ENCODE peak calls at places on chromosomes 7 and 10, in four cellular contexts. G is heart right ventricle; U is CD8-positive, alpha-beta memory T cell; R is psoas muscle. E is an unnamed sample.

GRCh38 chr10:103238506-103239252 is 7.0 kb upstream of the RPEL1 start:
- DNase-seq in U (no peak), R (no peak), G (no peak), E (no peak)

GRCh38 chr7:134599371-134599770 is 47.3 kb upstream of the BPGM start:
- DNase-seq in G (peak; percentile 17), U (no peak), R (no peak), E (no peak)

GRCh38 chr10:8349610-8350249 is 295.2 kb downstream of the GATA3 start:
- DNase-seq in U (no peak), R (no peak), G (no peak), E (no peak)

GRCh38 chr7:100897111-100897608 is 1.5 kb upstream of the ACHE start:
- DNase-seq in U (no peak), G (peak; percentile 60), R (peak; percentile 75), E (no peak)

GRCh38 chr7:100893910-100894763 is 1.6 kb downstream of the ACHE start:
- DNase-seq in U (no peak), R (peak; percentile 23), G (no peak), E (no peak)

GRCh38 chr10:3185386-3185785 is 12.8 kb upstream of the PITRM1 start:
- DNase-seq in U (no peak), R (no peak), G (no peak), E (no peak)

GRCh38 chr7:131330299-131330698 is 2.6 kb downstream of the MKLN1 start:
- DNase-seq in G (no peak), U (no peak), R (no peak), E (no peak)

GRCh38 chr10:132808247-132808567 is 22.3 kb upstream of the NKX6-2 start:
- DNase-seq in U (no peak), R (no peak), G (no peak), E (no peak)

GRCh38 chr7:74061840-74062539 is 21.6 kb upstream of the LIMK1 start:
- DNase-seq in U (peak; percentile 81), R (peak; percentile 84), G (peak; percentile 78), E (peak; percentile 94)

GRCh38 chr10:21314234-21314633 is 211.2 kb downstream of the SKIDA1 start:
- DNase-seq in U (no peak), G (no peak), R (no peak), E (no peak)

GRCh38 chr10:46514431-46514861 is 42.0 kb downstream of the GPRIN2 start:
- DNase-seq in G (no peak), R (no peak), U (no peak), E (no peak)

GRCh38 chr10:99528256-99528866 is 4.4 kb upstream of the NKX2-3 start:
- DNase-seq in R (no peak), G (no peak), U (no peak), E (no peak)

GRCh38 chr10:28326516-28327493 is 23.9 kb upstream of the MPP7 start:
- DNase-seq in U (no peak), R (no peak), G (peak; percentile 20), E (peak; percentile 58)

GRCh38 chr7:19561121-19561805 is 147.6 kb downstream of the POLR1F start:
- DNase-seq in G (no peak), U (no peak), R (no peak), E (no peak)

GRCh38 chr10:96673318-96674099 is 46.8 kb downstream of the PIK3AP1 start:
- DNase-seq in U (peak; percentile 15), G (no peak), R (no peak), E (peak; percentile 73)

GRCh38 chr10:27479016-27479415 is 25.1 kb upstream of the RAB18 start:
- DNase-seq in G (no peak), R (no peak), U (no peak), E (no peak)

GRCh38 chr7:26224359-26224758 is 22.8 kb downstream of the CBX3 start:
- DNase-seq in R (no peak), U (no peak), G (no peak), E (no peak)

GRCh38 chr7:157940497-157940896 is 603.7 kb downstream of the DNAJB6 start:
- DNase-seq in R (no peak), G (no peak), U (no peak), E (no peak)

GRCh38 chr10:5550621-5551530 is 26.1 kb downstream of the CALML3 start:
- DNase-seq in R (peak; percentile 7), G (no peak), U (no peak), E (peak; percentile 43)

GRCh38 chr7:123747089-123747488 is 1.7 kb downstream of the WASL start:
- DNase-seq in U (no peak), R (no peak), G (no peak), E (no peak)

GRCh38 chr10:6050801-6051445 is 11.2 kb downstream of the IL2RA start:
- DNase-seq in G (peak; percentile 55), R (peak; percentile 58), U (peak; percentile 95), E (peak; percentile 81)

GRCh38 chr7:99314504-99314903 is 11.2 kb upstream of the ARPC1A start:
- DNase-seq in G (no peak), R (no peak), U (no peak), E (no peak)

GRCh38 chr10:34816067-34817002 is 1.2 kb upstream of the PARD3 start:
- DNase-seq in R (no peak), G (no peak), U (no peak), E (no peak)

GRCh38 chr7:87420173-87420572 is 55.3 kb downstream of the ABCB4 start:
- DNase-seq in U (no peak), G (no peak), R (no peak), E (no peak)

GRCh38 chr10:102629661-102630614 is 14.3 kb upstream of the TRIM8 start:
- DNase-seq in G (no peak), R (peak; percentile 11), U (no peak), E (peak; percentile 73)

GRCh38 chr7:8125680-8126444 is 136.1 kb downstream of the ICA1 start:
- DNase-seq in R (no peak), U (peak; percentile 89), G (no peak), E (peak; percentile 65)

GRCh38 chr10:72328829-72329204 is 25.9 kb downstream of the DNAJB12 start:
- DNase-seq in G (no peak), R (no peak), U (no peak), E (no peak)

GRCh38 chr10:67770537-67770936 is 67.5 kb downstream of the DNAJC12 start:
- DNase-seq in G (no peak), R (no peak), U (no peak), E (no peak)

GRCh38 chr7:28999421-28999820 is 41.3 kb upstream of the TRIL start:
- DNase-seq in U (no peak), G (no peak), R (no peak), E (no peak)

GRCh38 chr7:92634924-92635519 is 44.8 kb upstream of the FAM133B start:
- DNase-seq in U (no peak), R (no peak), G (no peak), E (no peak)

GRCh38 chr7:123727071-123727837 is 21.5 kb downstream of the WASL start:
- DNase-seq in G (no peak), U (no peak), R (no peak), E (no peak)

GRCh38 chr7:80133361-80134104 is 1.1 kb upstream of the GNAI1 start:
- DNase-seq in R (no peak), G (no peak), U (no peak), E (no peak)

GRCh38 chr10:70493660-70494234 is 15.2 kb downstream of the PALD1 start:
- DNase-seq in R (no peak), G (no peak), U (no peak), E (no peak)

DNA sequence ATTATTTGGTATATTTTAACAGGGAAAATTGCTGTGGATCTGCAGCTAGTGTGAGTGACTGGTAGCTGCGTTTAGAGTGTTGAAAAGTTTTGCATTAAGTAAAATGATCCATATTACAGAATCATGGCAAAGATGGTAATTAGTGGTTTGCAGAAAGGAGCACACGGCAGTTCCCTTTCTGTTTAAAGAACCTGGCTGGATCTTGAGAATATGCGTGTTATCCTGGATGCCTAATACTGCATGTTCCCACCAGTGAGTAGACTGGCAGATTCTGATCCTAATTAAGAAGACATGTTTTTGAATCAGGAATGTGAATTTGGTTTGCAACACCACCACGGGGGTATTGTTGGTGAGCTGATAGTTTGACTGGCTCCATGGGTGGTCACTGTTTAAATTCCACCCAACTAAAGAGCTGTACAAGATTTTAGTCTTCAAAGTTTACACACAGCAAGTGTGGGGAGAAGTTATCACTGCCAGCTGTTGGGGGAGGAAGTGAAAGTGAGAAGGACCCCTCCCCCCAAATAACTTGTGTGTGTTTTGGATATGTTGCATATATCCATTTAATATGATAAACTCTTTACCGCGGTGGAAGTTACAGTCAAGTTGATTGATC is 5.6 kb downstream of the RBM20 start:
- DNase-seq in U (no peak), G (no peak), R (no peak), E (no peak)
- H3K4me1 ChIP-seq in U (peaks cover 4% of the 10 kb centered on the region), G (peaks cover 40% of the 10 kb centered on the region), R (peaks cover 80% of the 10 kb centered on the region), E (peaks cover 6% of the 10 kb centered on the region)

GRCh38 chr10:114323023-114323422 is 81.3 kb downstream of the AFAP1L2 start:
- DNase-seq in R (no peak), U (no peak), G (no peak), E (no peak)
- H3K27me3 ChIP-seq in R (no peaks in the 10 kb centered on the region), U (no peaks in the 10 kb centered on the region), G (no peaks in the 10 kb centered on the region), E (no peaks in the 10 kb centered on the region)

GRCh38 chr10:31944071-31944433 is 15.4 kb upstream of the ARHGAP12 start:
- DNase-seq in G (no peak), U (no peak), R (no peak), E (no peak)
- H3K27ac ChIP-seq in G (no peak overlapping the region), U (no peak overlapping the region), R (no peak overlapping the region), E (no peak overlapping the region)

DNA sequence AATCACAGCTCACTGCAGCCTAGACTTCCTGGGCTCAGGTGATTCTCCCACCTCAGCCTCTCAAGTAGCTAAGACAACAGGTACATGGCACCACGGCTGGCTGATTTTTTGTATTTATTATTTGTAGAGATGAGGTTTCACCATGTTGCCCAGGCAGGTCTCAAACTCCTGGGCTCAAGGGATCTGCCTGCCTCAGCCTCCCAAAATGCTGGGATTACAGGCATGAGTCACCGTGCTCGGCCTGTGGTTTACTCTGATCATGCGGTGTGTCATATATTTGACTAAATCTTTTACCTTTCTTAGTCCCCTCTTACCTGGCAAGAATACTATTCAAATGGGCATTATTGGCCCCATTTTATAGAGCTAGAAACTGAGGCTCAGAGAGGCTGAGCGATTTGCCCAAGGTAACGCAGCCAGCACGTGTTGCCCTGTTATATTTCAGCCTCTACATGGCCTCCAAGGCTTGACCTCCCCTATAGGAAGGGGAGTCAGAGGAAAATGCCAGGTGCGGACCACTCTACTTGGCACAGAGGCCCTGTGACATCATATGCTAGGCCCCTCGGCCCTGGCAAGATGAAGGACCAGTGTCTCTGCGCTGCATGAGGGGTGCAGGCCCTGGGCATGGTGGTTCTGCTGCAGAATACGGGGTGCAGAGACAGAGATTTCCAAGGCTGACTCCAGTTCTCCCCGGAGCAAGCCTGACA is 8.2 kb downstream of the ZCCHC24 start:
- DNase-seq in G (no peak), U (no peak), R (no peak), E (no peak)
- H3K4me1 ChIP-seq in G (peaks cover 98% of the 10 kb centered on the region), U (no peaks in the 10 kb centered on the region), R (peaks cover 95% of the 10 kb centered on the region), E (no peaks in the 10 kb centered on the region)

GRCh38 chr7:155591055-155591750 is 44.8 kb upstream of the CNPY1 start:
- DNase-seq in R (no peak), G (no peak), U (no peak), E (no peak)

GRCh38 chr7:155597753-155598140 is 46.7 kb upstream of the RBM33 start:
- DNase-seq in U (no peak), R (no peak), G (no peak), E (no peak)

GRCh38 chr7:155593455-155594162 is 47.2 kb upstream of the CNPY1 start:
- DNase-seq in G (no peak), R (no peak), U (no peak), E (no peak)

GRCh38 chr7:155594163-155594732 is 47.9 kb upstream of the CNPY1 start:
- DNase-seq in U (no peak), G (no peak), R (no peak), E (no peak)

GRCh38 chr7:155594961-155595366 is 48.6 kb upstream of the CNPY1 start:
- DNase-seq in G (no peak), R (no peak), U (no peak), E (no peak)
- H3K27me3 ChIP-seq in G (peaks cover 33% of the 10 kb centered on the region), R (peaks cover 2% of the 10 kb centered on the region), U (peaks cover 4% of the 10 kb centered on the region), E (no peaks in the 10 kb centered on the region)